ENCODE peak calls at places on chromosomes 5 and 9, in seven cellular contexts. W, X, T, L, J, D and S are unnamed samples.

GRCh38 chr5:40043916-40044315 is 619.1 kb upstream of the DAB2 start:
- DNase-seq in X (no peak), L (no peak), D (no peak), J (no peak), T (no peak), W (no peak), S (no peak)

GRCh38 chr5:179455320-179455719 is 95.0 kb upstream of the RUFY1 start:
- DNase-seq in T (no peak), W (no peak), L (no peak), D (no peak), J (no peak), X (no peak), S (no peak)

GRCh38 chr5:143470120-143470519 is 66.6 kb upstream of the NR3C1 start:
- DNase-seq in L (no peak), X (no peak), D (no peak), W (no peak), J (no peak), T (no peak), S (no peak)

GRCh38 chr9:27726244-27727141 is 153.2 kb upstream of the C9orf72 start:
- DNase-seq in L (peak; percentile 33), J (peak; percentile 68), T (peak; percentile 45), X (peak; percentile 61), W (peak; percentile 32), D (peak; percentile 52), S (no peak)

GRCh38 chr5:150429410-150429873 is 16.7 kb upstream of the CD74 start:
- DNase-seq in W (no peak), D (no peak), J (no peak), L (no peak), X (no peak), T (no peak), S (no peak)

GRCh38 chr5:164153469-164154172 is 648.2 kb downstream of the MAT2B start:
- DNase-seq in L (no peak), D (no peak), T (no peak), W (no peak), J (no peak), X (no peak), S (no peak)

GRCh38 chr9:89776795-89777194 is 172.0 kb downstream of the GADD45G start:
- DNase-seq in D (no peak), T (no peak), W (no peak), J (no peak), X (no peak), L (no peak), S (no peak)

GRCh38 chr9:13244190-13244589 is 35.3 kb downstream of the MPDZ start:
- DNase-seq in X (no peak), W (no peak), J (no peak), T (no peak), L (no peak), D (no peak), S (no peak)

GRCh38 chr5:78497573-78498533 is 137.4 kb downstream of the SCAMP1 start:
- DNase-seq in T (peak; percentile 34), D (no peak), J (no peak), X (no peak), L (no peak), W (no peak), S (no peak)

GRCh38 chr5:141182248-141182647 is at the start of gene PCDHB16:
- DNase-seq in W (no peak), D (no peak), T (peak; percentile 39), J (peak; percentile 24), X (peak; percentile 60), L (peak; percentile 75), S (no peak)

GRCh38 chr9:19913151-19913550 is 124.3 kb upstream of the SLC24A2 start:
- DNase-seq in D (no peak), L (no peak), X (no peak), T (no peak), J (no peak), W (no peak), S (no peak)

GRCh38 chr5:15249152-15249551 is 250.8 kb upstream of the FBXL7 start:
- DNase-seq in J (no peak), L (no peak), D (no peak), T (no peak), X (no peak), W (no peak), S (no peak)

GRCh38 chr9:98117984-98118639 is 910 bp downstream of the TRIM14 start:
- DNase-seq in D (peak; percentile 52), X (peak; percentile 39), T (no peak), J (peak; percentile 62), L (no peak), W (no peak), S (no peak)

GRCh38 chr5:102850503-102850902 is 95.4 kb downstream of the PAM start:
- DNase-seq in J (no peak), T (no peak), X (no peak), L (no peak), W (no peak), D (no peak), S (no peak)

GRCh38 chr9:116153765-116154333 is at the start of gene PAPPA:
- DNase-seq in W (no peak), T (peak; percentile 37), J (no peak), X (no peak), L (peak; percentile 34), D (no peak), S (no peak)

GRCh38 chr5:99973779-99974178 is 561.4 kb upstream of the FAM174A start:
- DNase-seq in W (no peak), T (no peak), J (no peak), X (no peak), L (no peak), D (no peak), S (no peak)

GRCh38 chr5:140828402-140828737 is 610 bp downstream of the PCDHA6 start:
- DNase-seq in D (no peak), X (no peak), J (no peak), W (no peak), T (no peak), L (no peak), S (no peak)

GRCh38 chr5:126044931-126045565 is 378.2 kb upstream of the GRAMD2B start:
- DNase-seq in J (no peak), W (no peak), D (no peak), T (no peak), L (no peak), X (no peak), S (no peak)

GRCh38 chr9:69009708-69010107 is 4.2 kb downstream of the PRKACG start:
- DNase-seq in X (no peak), D (no peak), J (no peak), T (no peak), L (no peak), W (no peak), S (no peak)

GRCh38 chr5:149378241-149378805 is 769 bp downstream of the IL17B start:
- DNase-seq in X (no peak), T (no peak), D (no peak), W (no peak), J (no peak), L (no peak), S (no peak)

DNA sequence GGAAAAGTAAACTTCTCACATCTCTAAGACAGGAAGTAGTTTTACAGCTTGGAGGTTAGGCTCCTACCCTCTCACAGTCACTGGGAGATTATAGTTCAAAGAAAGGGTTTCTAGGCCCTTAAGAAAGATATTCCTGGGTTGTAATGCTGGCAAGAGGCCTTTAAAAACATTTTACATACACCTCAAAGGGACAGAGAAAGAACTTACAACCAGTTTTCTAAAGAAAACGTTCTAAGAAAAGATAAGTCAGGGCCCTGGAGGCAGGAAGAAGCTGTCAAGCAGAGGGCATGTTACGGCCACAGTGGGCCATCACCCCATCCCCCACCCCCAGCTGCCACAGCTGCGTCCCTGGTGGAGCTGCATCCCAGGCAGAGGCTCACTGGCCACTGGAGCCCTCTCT is 78.1 kb upstream of the CDK20 start:
- DNase-seq in X (no peak), L (no peak), W (no peak), D (no peak), T (no peak), J (no peak), S (no peak)
- TF ChIP-seq POLR2A in X (no peak), L (no peak), W (no peak), D (no peak), T (no peak), J (no peak), S (no peak)

DNA sequence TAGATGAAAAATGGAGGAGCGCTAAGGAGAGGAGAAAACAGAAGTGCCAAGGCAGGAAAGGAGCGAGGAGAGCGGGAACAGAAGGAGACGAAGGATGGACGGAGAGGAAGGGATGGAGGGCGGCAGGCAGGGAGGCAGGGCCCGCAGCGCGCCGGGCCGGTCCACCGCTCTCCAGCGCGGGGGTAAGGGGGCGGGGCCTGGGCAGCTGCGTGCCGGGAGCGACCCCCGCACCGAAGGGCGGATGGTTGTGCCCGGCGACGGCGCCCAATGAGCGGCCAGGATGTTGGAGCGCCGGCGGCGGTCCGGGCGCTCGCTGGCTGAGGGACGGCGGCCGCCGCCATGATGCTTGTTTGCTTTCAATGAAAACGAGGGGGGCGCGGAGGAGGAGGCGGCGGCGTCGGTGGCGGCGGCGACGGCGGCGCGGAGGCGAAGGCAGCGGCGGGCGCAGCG is at the start of gene CNOT6:
- DNase-seq in X (peak; percentile 96), D (peak; percentile 94), W (peak; percentile 93), T (peak; percentile 93), J (peak; percentile 95), L (peak; percentile 93), S (peak; percentile 97)
- TF ChIP-seq POLR2A in X (no peak), D (no peak), W (no peak), T (peak; percentile 54), J (peak; percentile 32), L (no peak), S (peak; percentile 74)

GRCh38 chr9:128104171-128104618 is 23.3 kb downstream of the PTGES2 start:
- DNase-seq in T (no peak), L (peak; percentile 55), X (peak; percentile 88), J (no peak), D (peak; percentile 87), W (peak; percentile 16), S (no peak)
- TF ChIP-seq POLR2A in T (no peak), L (no peak), X (no peak), J (no peak), D (no peak), W (no peak), S (no peak)

GRCh38 chr5:54632131-54632551 is 114.6 kb downstream of the SNX18 start:
- DNase-seq in W (no peak), T (no peak), D (no peak), L (peak; percentile 28), X (no peak), J (no peak), S (no peak)

GRCh38 chr5:54630738-54631369 is 113.3 kb downstream of the SNX18 start:
- DNase-seq in D (no peak), T (no peak), J (no peak), X (no peak), W (no peak), L (no peak), S (no peak)

GRCh38 chr5:54626407-54626806 is 108.8 kb downstream of the SNX18 start:
- DNase-seq in L (no peak), T (no peak), W (no peak), X (no peak), D (no peak), J (no peak), S (no peak)

GRCh38 chr5:54624671-54625583 is 107.4 kb downstream of the SNX18 start:
- DNase-seq in J (no peak), D (no peak), T (no peak), X (no peak), W (no peak), L (no peak), S (no peak)

DNA sequence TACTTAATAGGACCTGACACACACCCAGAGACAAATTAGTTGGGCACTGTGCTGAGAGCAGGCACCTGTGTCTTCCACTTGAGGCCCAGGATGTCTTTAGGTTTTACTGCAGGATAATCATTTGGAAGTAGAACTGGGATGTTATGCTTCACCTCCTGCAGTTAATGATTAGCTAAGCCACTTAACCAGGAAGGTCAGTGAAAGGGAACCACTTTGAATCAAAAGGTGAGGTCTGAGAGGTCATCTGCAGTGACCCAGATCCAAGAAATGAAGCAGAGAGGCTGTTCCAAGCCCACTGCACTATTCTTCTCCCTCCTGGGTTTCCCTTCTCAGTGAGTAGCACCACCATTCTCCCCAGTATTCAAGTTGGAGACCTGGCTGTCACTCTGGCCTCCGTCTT is 110.5 kb downstream of the SNX18 start:
- DNase-seq in L (no peak), J (no peak), W (no peak), X (no peak), D (no peak), T (no peak), S (no peak)
- TF ChIP-seq POLR2A in L (no peak), J (no peak), W (no peak), X (no peak), D (no peak), T (no peak), S (no peak)